ENCODE peak calls at places on chromosomes 1 and 21, in ten cellular contexts. G is suprapubic skin, C is ovary, S is SK-N-SH, U is upper lobe of left lung, M is GM12878, H is HepG2, Q is tibial nerve, Y is stomach, L is transverse colon. K is an unnamed sample.
A peak's percentile ranks its signal among the peaks of the same experiment; 100 is the strongest.

GRCh38 chr1:196660912-196661311 is 9.1 kb downstream of the CFH start:
- DNase-seq in C (peak; percentile 29), G (no peak), S (peak; percentile 46), L (no peak), H (no peak), M (no peak), Q (peak; percentile 34), U (no peak), Y (no peak), K (no peak)

GRCh38 chr1:156892190-156893047 is 1.1 kb upstream of the PEAR1 start:
- DNase-seq in Y (peak; percentile 91), Q (peak; percentile 90), S (peak; percentile 94), H (peak; percentile 64), L (peak; percentile 92), C (peak; percentile 95), M (no peak), G (peak; percentile 94), U (peak; percentile 91), K (peak; percentile 95)

GRCh38 chr1:160030657-160031367 is 978 bp downstream of the PIGM start:
- DNase-seq in G (no peak), Q (no peak), H (no peak), S (peak; percentile 37), U (peak; percentile 31), C (no peak), M (no peak), Y (no peak), L (peak; percentile 11), K (no peak)

GRCh38 chr21:34554227-34554626 is 42.2 kb upstream of the KCNE1 start:
- DNase-seq in S (no peak), H (no peak), C (no peak), Y (no peak), G (no peak), M (no peak), Q (no peak), L (no peak), U (no peak), K (no peak)

GRCh38 chr1:183019860-183020259 is 3.4 kb upstream of the LAMC1 start:
- DNase-seq in C (no peak), U (no peak), G (no peak), L (no peak), M (no peak), Q (no peak), Y (peak; percentile 70), S (no peak), H (peak; percentile 59), K (no peak)

GRCh38 chr21:34722684-34723300 is 54.0 kb downstream of the CLIC6 start:
- DNase-seq in Y (no peak), M (no peak), H (no peak), U (no peak), L (no peak), G (no peak), Q (no peak), C (no peak), S (peak; percentile 35), K (no peak)

GRCh38 chr21:31623664-31624063 is 35.8 kb upstream of the SOD1 start:
- DNase-seq in C (no peak), Y (no peak), S (no peak), M (no peak), G (no peak), U (no peak), H (no peak), Q (no peak), L (no peak), K (no peak)

GRCh38 chr1:190474587-190475305 is 2.9 kb downstream of the BRINP3 start:
- DNase-seq in L (peak; percentile 38), H (no peak), M (no peak), G (no peak), S (no peak), C (no peak), Q (no peak), U (no peak), Y (no peak), K (no peak)

GRCh38 chr21:39115659-39116235 is 67.5 kb downstream of the PSMG1 start:
- DNase-seq in H (peak; percentile 49), S (no peak), M (no peak), Y (no peak), L (no peak), G (no peak), Q (no peak), U (no peak), C (no peak), K (no peak)

GRCh38 chr1:151680391-151680790 is 36.2 kb downstream of the CELF3 start:
- DNase-seq in L (no peak), H (no peak), Y (no peak), S (no peak), U (no peak), G (no peak), M (no peak), C (no peak), Q (no peak), K (no peak)

GRCh38 chr1:168234846-168235547 is 9.2 kb downstream of the SFT2D2 start:
- DNase-seq in G (no peak), U (no peak), C (no peak), S (peak; percentile 51), M (no peak), L (no peak), H (peak; percentile 56), Q (no peak), Y (no peak), K (no peak)

GRCh38 chr1:198499588-198499987 is 40.9 kb downstream of the ATP6V1G3 start:
- DNase-seq in L (no peak), Y (no peak), S (no peak), U (no peak), H (no peak), M (no peak), G (no peak), Q (no peak), C (no peak), K (no peak)

GRCh38 chr1:228362884-228363450 is 43.7 kb downstream of the TRIM11 start:
- DNase-seq in H (no peak), Q (no peak), L (no peak), U (no peak), M (no peak), G (no peak), Y (no peak), S (no peak), C (peak; percentile 8), K (peak; percentile 21)

GRCh38 chr1:69858534-69858933 is 290.8 kb downstream of the LRRC7 start:
- DNase-seq in Q (no peak), H (no peak), L (no peak), C (no peak), Y (no peak), S (no peak), U (no peak), M (no peak), G (no peak), K (no peak)

GRCh38 chr1:179017383-179018326 is 8.0 kb upstream of the FAM20B start:
- DNase-seq in G (no peak), Y (no peak), S (no peak), C (peak; percentile 31), M (no peak), H (peak; percentile 43), L (peak; percentile 29), U (no peak), Q (no peak), K (peak; percentile 17)

GRCh38 chr1:4207183-4207582 is 307.1 kb upstream of the C1orf174 start:
- DNase-seq in Q (no peak), M (no peak), H (no peak), U (no peak), S (no peak), C (no peak), L (no peak), G (peak; percentile 61), Y (no peak), K (no peak)

GRCh38 chr1:166874464-166874863 is 1.6 kb downstream of the TADA1 start:
- DNase-seq in M (no peak), L (no peak), U (no peak), Q (no peak), S (no peak), C (no peak), H (peak; percentile 84), G (no peak), Y (no peak), K (no peak)

GRCh38 chr1:70353641-70354331 is 736 bp downstream of the ANKRD13C start:
- DNase-seq in H (peak; percentile 18), S (no peak), U (peak; percentile 49), G (peak; percentile 83), C (no peak), Q (no peak), Y (no peak), L (no peak), M (peak; percentile 13), K (no peak)

GRCh38 chr1:172399369-172400072 is 21.0 kb upstream of the C1orf105 start:
- DNase-seq in M (no peak), C (peak; percentile 78), Q (peak; percentile 65), H (peak; percentile 78), L (peak; percentile 37), Y (peak; percentile 28), U (no peak), S (peak; percentile 29), G (no peak), K (peak; percentile 90)

GRCh38 chr1:107793896-107794440 is 171.0 kb downstream of the VAV3 start:
- DNase-seq in M (no peak), U (no peak), S (no peak), Q (no peak), H (no peak), Y (no peak), C (no peak), G (no peak), L (no peak), K (no peak)
- TF ChIP-seq EP300 in M (no peak), U (no peak), S (no peak), Q (no peak), H (no peak), Y (no peak), C (no peak), G (no peak), L (no peak), K (no peak)

DNA sequence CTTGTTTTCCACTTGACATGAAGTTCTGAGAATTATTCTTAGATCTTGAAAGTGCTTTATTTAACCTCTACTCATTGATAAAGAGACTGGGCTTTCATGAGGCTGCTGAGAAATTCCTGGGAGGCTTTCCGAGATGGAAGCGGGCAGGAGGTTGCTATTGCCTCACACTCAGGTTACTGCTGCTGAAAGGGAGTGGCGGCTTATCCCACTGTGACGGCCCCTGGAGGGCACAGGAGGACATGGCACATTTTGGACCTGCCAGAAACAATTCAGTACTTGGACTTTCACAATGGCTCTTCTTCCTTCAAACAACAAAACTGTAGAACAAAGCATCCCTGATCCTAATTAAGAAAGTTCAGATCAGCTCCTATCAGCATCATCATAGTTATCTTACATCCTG is 16.2 kb upstream of the MARK1 start:
- DNase-seq in M (no peak), Q (no peak), H (peak; percentile 13), L (no peak), Y (no peak), U (peak; percentile 33), S (no peak), C (no peak), G (no peak), K (no peak)
- TF ChIP-seq CTCF in M (no peak), Q (no peak), H (peak; percentile 8), L (no peak), Y (no peak), U (peak; percentile 35), S (no peak), C (no peak), G (no peak), K (no peak)

GRCh38 chr1:202661136-202661845 is 49.0 kb downstream of the SYT2 start:
- DNase-seq in C (no peak), S (no peak), H (no peak), Q (no peak), U (no peak), M (no peak), Y (no peak), G (no peak), L (no peak), K (no peak)
- TF ChIP-seq EP300 in C (no peak), S (no peak), H (no peak), Q (no peak), U (no peak), M (no peak), Y (no peak), G (no peak), L (no peak), K (no peak)

GRCh38 chr1:37487619-37487984 is 13.2 kb downstream of the ZC3H12A start:
- DNase-seq in H (no peak), L (no peak), S (no peak), Q (no peak), C (no peak), M (no peak), G (no peak), U (no peak), Y (no peak), K (no peak)
- TF ChIP-seq CTCF in H (no peak), L (no peak), S (no peak), Q (no peak), C (no peak), M (no peak), G (no peak), U (no peak), Y (no peak), K (no peak)

K was measured in sigmoid colon.